ENCODE peak calls at places on chromosomes 1 and 21, in five cellular contexts. One of them, this sample, is unnamed.

GRCh38 chr1:160629286-160630210 is 17.3 kb downstream of the SLAMF1 start:
- DNase-seq in sigmoid colon: no peak
- DNase-seq in stomach: peak
- DNase-seq in HCT116: no peak
- DNase-seq in K562: no peak
- DNase-seq in this sample: no peak

GRCh38 chr1:86380257-86380861 is 15.8 kb downstream of the ODF2L start:
- DNase-seq in HCT116: peak
- DNase-seq in sigmoid colon: no peak
- DNase-seq in stomach: no peak
- DNase-seq in K562: peak
- DNase-seq in this sample: no peak

GRCh38 chr1:160460214-160460642 is 59.9 kb downstream of the VANGL2 start:
- DNase-seq in HCT116: no peak
- DNase-seq in stomach: no peak
- DNase-seq in K562: no peak
- DNase-seq in sigmoid colon: no peak
- DNase-seq in this sample: no peak

GRCh38 chr1:183633676-183634343 is 1.8 kb downstream of the ARPC5 start:
- DNase-seq in sigmoid colon: no peak
- DNase-seq in HCT116: peak
- DNase-seq in K562: no peak
- DNase-seq in stomach: no peak
- DNase-seq in this sample: no peak

GRCh38 chr21:44878053-44878982 is 4.8 kb upstream of the PTTG1IP start:
- DNase-seq in HCT116: no peak
- DNase-seq in K562: no peak
- DNase-seq in sigmoid colon: no peak
- DNase-seq in stomach: no peak
- DNase-seq in this sample: no peak

GRCh38 chr1:183807549-183808168 is 2.7 kb downstream of the RGL1 start:
- DNase-seq in stomach: no peak
- DNase-seq in K562: no peak
- DNase-seq in HCT116: no peak
- DNase-seq in sigmoid colon: peak
- DNase-seq in this sample: no peak

GRCh38 chr1:164320780-164321683 is 238.0 kb upstream of the PBX1 start:
- DNase-seq in sigmoid colon: peak
- DNase-seq in K562: no peak
- DNase-seq in stomach: peak
- DNase-seq in HCT116: no peak
- DNase-seq in this sample: no peak

GRCh38 chr21:17432732-17433057 is 80.1 kb upstream of the CXADR start:
- DNase-seq in HCT116: no peak
- DNase-seq in K562: no peak
- DNase-seq in stomach: no peak
- DNase-seq in sigmoid colon: no peak
- DNase-seq in this sample: no peak

GRCh38 chr1:173122958-173123852 is 72.5 kb upstream of the TNFSF18 start:
- DNase-seq in HCT116: no peak
- DNase-seq in sigmoid colon: peak
- DNase-seq in stomach: peak
- DNase-seq in K562: no peak
- DNase-seq in this sample: no peak

GRCh38 chr1:24929876-24930702 is at the start of gene RUNX3:
- DNase-seq in HCT116: peak
- DNase-seq in stomach: peak
- DNase-seq in K562: peak
- DNase-seq in sigmoid colon: peak
- DNase-seq in this sample: no peak

DNA sequence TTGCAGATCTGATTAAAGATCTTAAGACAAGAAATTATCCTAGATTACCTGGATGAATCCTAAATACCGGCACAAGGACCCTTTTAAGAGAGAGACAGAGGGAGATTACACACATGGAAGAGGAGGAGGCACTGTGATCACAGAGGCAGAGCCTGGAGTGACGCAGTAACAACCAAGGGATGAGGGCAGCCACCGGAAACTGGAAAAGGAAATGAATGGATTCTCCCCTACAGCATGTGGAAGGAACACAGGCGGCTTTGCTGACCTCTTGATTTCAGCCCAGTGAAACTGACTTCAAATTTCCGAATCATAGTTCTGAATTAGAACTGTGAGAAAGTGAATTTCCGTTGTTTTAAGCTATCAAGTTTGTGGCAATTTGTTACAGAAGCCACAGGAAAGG is 50.2 kb upstream of the IVNS1ABP start:
- DNase-seq in stomach: no peak
- DNase-seq in K562: no peak
- DNase-seq in HCT116: no peak
- DNase-seq in sigmoid colon: no peak
- DNase-seq in this sample: no peak
- TF ChIP-seq CTCF in stomach: no peak
- TF ChIP-seq CTCF in K562: no peak
- TF ChIP-seq CTCF in HCT116: no peak
- TF ChIP-seq CTCF in sigmoid colon: no peak
- TF ChIP-seq CTCF in this sample: no peak

GRCh38 chr1:101365881-101366280 is 129.1 kb downstream of the S1PR1 start:
- DNase-seq in K562: no peak
- DNase-seq in HCT116: no peak
- DNase-seq in stomach: no peak
- DNase-seq in sigmoid colon: no peak
- DNase-seq in this sample: no peak
- TF ChIP-seq POLR2AphosphoS5 in K562: no peak
- TF ChIP-seq POLR2AphosphoS5 in HCT116: no peak
- TF ChIP-seq POLR2AphosphoS5 in stomach: no peak
- TF ChIP-seq POLR2AphosphoS5 in sigmoid colon: no peak
- TF ChIP-seq POLR2AphosphoS5 in this sample: no peak

GRCh38 chr1:46558141-46558963 is 6.9 kb upstream of the KNCN start:
- DNase-seq in HCT116: no peak
- DNase-seq in K562: no peak
- DNase-seq in stomach: no peak
- DNase-seq in sigmoid colon: no peak
- DNase-seq in this sample: no peak

GRCh38 chr1:46557403-46557802 is 6.0 kb upstream of the KNCN start:
- DNase-seq in sigmoid colon: no peak
- DNase-seq in HCT116: no peak
- DNase-seq in K562: no peak
- DNase-seq in stomach: peak
- DNase-seq in this sample: no peak

GRCh38 chr1:46555826-46556619 is 4.6 kb upstream of the KNCN start:
- DNase-seq in stomach: no peak
- DNase-seq in sigmoid colon: no peak
- DNase-seq in K562: no peak
- DNase-seq in HCT116: no peak
- DNase-seq in this sample: no peak

GRCh38 chr1:46555081-46555432 is 3.6 kb upstream of the KNCN start:
- DNase-seq in HCT116: no peak
- DNase-seq in sigmoid colon: no peak
- DNase-seq in K562: no peak
- DNase-seq in stomach: no peak
- DNase-seq in this sample: no peak

GRCh38 chr1:46556822-46557221 is 5.4 kb upstream of the KNCN start:
- DNase-seq in stomach: no peak
- DNase-seq in sigmoid colon: no peak
- DNase-seq in HCT116: peak
- DNase-seq in K562: no peak
- DNase-seq in this sample: no peak
- TF ChIP-seq CTCF in stomach: no peak
- TF ChIP-seq CTCF in sigmoid colon: no peak
- TF ChIP-seq CTCF in HCT116: peak
- TF ChIP-seq CTCF in K562: peak
- TF ChIP-seq CTCF in this sample: no peak

DNA sequence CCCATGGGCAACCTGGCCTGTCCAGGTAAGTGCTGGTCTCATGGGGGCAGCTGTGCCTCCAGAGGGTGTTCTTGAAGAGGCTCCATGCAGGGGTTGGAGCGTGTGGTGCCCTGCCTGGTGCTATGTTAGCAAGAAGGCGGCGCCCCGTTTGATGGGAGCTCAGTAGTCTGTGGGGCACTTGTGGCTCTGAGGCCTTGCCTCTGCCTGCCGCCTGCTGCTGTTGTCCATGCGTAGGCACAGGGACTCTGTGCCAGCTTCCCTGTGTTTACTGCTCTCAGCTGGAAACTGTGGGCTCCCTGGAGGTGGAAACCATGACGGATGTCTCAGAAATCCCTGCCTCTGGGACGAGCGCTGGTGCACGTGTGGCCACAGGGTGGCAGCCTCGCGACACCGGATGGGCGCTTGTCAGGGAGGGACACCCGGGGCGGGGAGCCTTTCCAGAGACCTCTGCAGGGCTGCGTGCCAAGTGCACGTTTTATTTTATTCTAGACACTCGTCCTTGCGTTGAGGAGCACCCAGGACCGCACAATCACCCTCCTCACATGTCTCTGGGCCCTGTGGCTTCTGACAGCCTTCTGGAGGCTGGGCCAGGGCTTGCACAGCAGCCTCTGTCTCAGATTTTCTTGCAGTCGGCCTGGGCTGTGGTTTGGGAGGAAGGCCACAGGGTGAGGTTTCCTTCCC is 27.1 kb downstream of the SNAP47 start:
- DNase-seq in stomach: peak
- DNase-seq in K562: peak
- DNase-seq in HCT116: peak
- DNase-seq in sigmoid colon: peak
- DNase-seq in this sample: no peak
- TF ChIP-seq POLR2AphosphoS5 in stomach: peak
- TF ChIP-seq POLR2AphosphoS5 in K562: peak
- TF ChIP-seq POLR2AphosphoS5 in HCT116: no peak
- TF ChIP-seq POLR2AphosphoS5 in sigmoid colon: peak
- TF ChIP-seq POLR2AphosphoS5 in this sample: peak

DNA sequence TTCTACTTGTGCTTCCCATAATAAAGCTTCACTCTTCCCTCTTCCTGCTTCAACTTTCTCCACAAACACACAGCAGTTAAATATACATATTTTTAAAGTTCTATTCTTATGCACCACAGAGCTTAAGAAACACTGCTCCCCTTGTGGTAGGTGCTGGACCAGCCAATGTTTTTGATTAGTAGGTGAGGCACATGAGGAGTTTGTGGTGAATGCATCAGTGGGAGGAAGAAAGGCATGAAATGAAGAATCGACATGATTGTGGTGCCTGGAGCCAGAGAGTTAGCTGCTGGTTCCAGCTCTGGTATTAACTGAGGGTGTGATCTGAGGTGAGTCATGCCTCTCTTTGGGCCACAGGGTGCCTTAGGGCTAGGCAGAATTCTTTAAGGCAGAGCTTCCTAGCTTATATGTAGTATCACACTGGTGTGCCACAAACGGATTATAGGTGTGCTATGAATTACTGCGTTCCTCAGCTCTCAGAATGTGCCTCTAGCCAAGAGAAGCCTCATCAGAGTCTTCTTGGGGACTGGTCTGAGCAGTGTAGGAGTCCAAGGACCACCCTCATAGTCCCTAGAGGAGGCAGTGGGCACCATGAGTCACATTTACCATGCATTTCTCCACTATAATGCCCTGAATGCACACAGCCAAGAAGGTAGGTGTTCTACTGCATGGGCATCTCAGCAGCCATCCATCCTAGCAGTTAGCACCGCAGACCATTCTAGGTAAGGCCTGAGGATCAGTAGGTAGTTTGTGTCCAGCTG is 97.4 kb upstream of the SGIP1 start:
- DNase-seq in stomach: no peak
- DNase-seq in HCT116: peak
- DNase-seq in K562: no peak
- DNase-seq in sigmoid colon: no peak
- DNase-seq in this sample: no peak
- TF ChIP-seq CTCF in stomach: no peak
- TF ChIP-seq CTCF in HCT116: peak
- TF ChIP-seq CTCF in K562: no peak
- TF ChIP-seq CTCF in sigmoid colon: no peak
- TF ChIP-seq CTCF in this sample: no peak